ENCODE peak calls at places on chromosomes 4 and X, in five cellular contexts. P is sigmoid colon, H is iris pigment epithelial cell, A is GM18507, V is PC-3. I is an unnamed sample.

GRCh38 chr4:57061395-57061794 is 48.8 kb downstream of the IGFBP7 start:
- DNase-seq in P (no peak), A (no peak), V (no peak), H (peak), I (peak)

GRCh38 chrX:56268888-56269287 is 36.7 kb downstream of the KLF8 start:
- DNase-seq in P (no peak), H (no peak), V (no peak), A (no peak), I (peak)

GRCh38 chr4:38753021-38753806 is 29.6 kb downstream of the TLR10 start:
- DNase-seq in V (no peak), H (peak), A (no peak), P (peak), I (peak)

GRCh38 chr4:122481766-122482405 is 25.4 kb upstream of the IL2 start:
- DNase-seq in V (peak), P (no peak), H (peak), A (no peak), I (no peak)

GRCh38 chrX:154734101-154734781 is 16.6 kb downstream of the GAB3 start:
- DNase-seq in P (no peak), H (peak), V (peak), A (no peak), I (peak)

GRCh38 chr4:20428410-20429160 is 176.9 kb downstream of the SLIT2 start:
- DNase-seq in P (no peak), V (peak), H (peak), A (no peak), I (no peak)

GRCh38 chr4:175421506-175421905 is 390.6 kb downstream of the GPM6A start:
- DNase-seq in V (peak), H (peak), A (no peak), P (no peak), I (peak)

GRCh38 chrX:38220024-38220935 is at the start of gene SRPX:
- DNase-seq in A (no peak), V (peak), P (peak), H (peak), I (peak)

GRCh38 chr4:14345356-14345775 is 656.9 kb upstream of the CPEB2 start:
- DNase-seq in P (no peak), A (no peak), V (peak), H (peak), I (peak)

GRCh38 chrX:14902536-14902935 is 29.3 kb downstream of the MOSPD2 start:
- DNase-seq in V (no peak), H (no peak), A (no peak), P (no peak), I (no peak)

GRCh38 chr4:141642068-141642467 is 5.7 kb downstream of the IL15 start:
- DNase-seq in H (no peak), A (no peak), V (no peak), P (no peak), I (no peak)

GRCh38 chr4:101977096-101977495 is 186.6 kb downstream of the BANK1 start:
- DNase-seq in H (peak), P (no peak), A (no peak), V (peak), I (peak)

GRCh38 chr4:139857021-139857420 is 191.4 kb downstream of the MGST2 start:
- DNase-seq in H (peak), A (no peak), V (peak), P (no peak), I (no peak)

I was measured in kidney tubule cell.